ENCODE peak calls at places on chromosomes 6 and 20, in four cellular contexts. Y, J, O and R are unnamed samples.

GRCh38 chr6:13296536-13296997 is 31.8 kb downstream of the TBC1D7 start:
- DNase-seq in Y (peak; percentile 13), J (no peak), O (no peak), R (no peak)

GRCh38 chr6:33383427-33384185 is 8.0 kb upstream of the KIFC1 start:
- DNase-seq in Y (no peak), J (no peak), O (no peak), R (no peak)

GRCh38 chr6:160973311-160973710 is 18.3 kb upstream of the MAP3K4 start:
- DNase-seq in Y (no peak), J (no peak), O (no peak), R (no peak)

GRCh38 chr20:16530201-16530681 is 43.0 kb downstream of the KIF16B start:
- DNase-seq in Y (no peak), J (peak; percentile 61), O (peak; percentile 80), R (no peak)

GRCh38 chr6:126015869-126016268 is 29.5 kb downstream of the TRMT11 start:
- DNase-seq in Y (no peak), J (no peak), O (peak; percentile 32), R (no peak)

GRCh38 chr6:15485875-15486274 is 177.0 kb downstream of the DTNBP1 start:
- DNase-seq in Y (no peak), J (peak; percentile 34), O (peak; percentile 36), R (no peak)

GRCh38 chr20:18979132-18979531 is 165.5 kb downstream of the SCP2D1 start:
- DNase-seq in Y (no peak), J (no peak), O (no peak), R (no peak)

GRCh38 chr20:51338692-51339440 is 203.7 kb downstream of the NFATC2 start:
- DNase-seq in Y (no peak), J (no peak), O (peak; percentile 33), R (no peak)

GRCh38 chr20:25005661-25006060 is 13.1 kb upstream of the APMAP start:
- DNase-seq in Y (no peak), J (no peak), O (no peak), R (no peak)

GRCh38 chr20:35146299-35146921 is 726 bp downstream of the EDEM2 start:
- DNase-seq in Y (peak; percentile 65), J (no peak), O (peak; percentile 47), R (no peak)

GRCh38 chr6:79079425-79080130 is 1.5 kb upstream of the PHIP start:
- DNase-seq in Y (peak; percentile 41), J (no peak), O (peak; percentile 3), R (no peak)

GRCh38 chr6:23174781-23175361 is 605.5 kb downstream of the HDGFL1 start:
- DNase-seq in Y (no peak), J (peak; percentile 3), O (peak; percentile 95), R (no peak)

GRCh38 chr6:160420969-160421556 is 72.9 kb downstream of the SLC22A3 start:
- DNase-seq in Y (no peak), J (no peak), O (no peak), R (no peak)

GRCh38 chr6:133854633-133855598 is 34.0 kb upstream of the TCF21 start:
- DNase-seq in Y (peak; percentile 66), J (peak; percentile 25), O (no peak), R (no peak)

GRCh38 chr6:13259393-13259792 is 68.9 kb downstream of the TBC1D7 start:
- DNase-seq in Y (no peak), J (no peak), O (no peak), R (no peak)

GRCh38 chr6:90202156-90202555 is 94.5 kb downstream of the BACH2 start:
- DNase-seq in Y (no peak), J (no peak), O (no peak), R (no peak)

GRCh38 chr6:7993952-7994351 is 70.2 kb downstream of the BLOC1S5 start:
- DNase-seq in Y (no peak), J (no peak), O (peak; percentile 27), R (no peak)

GRCh38 chr6:127946388-127946787 is 45.5 kb upstream of the THEMIS start:
- DNase-seq in Y (no peak), J (no peak), O (no peak), R (no peak)

GRCh38 chr6:99993533-99994251 is at the start of gene MCHR2:
- DNase-seq in Y (peak; percentile 53), J (no peak), O (no peak), R (no peak)

GRCh38 chr6:156780962-156781705 is 4.0 kb downstream of the ARID1B start:
- DNase-seq in Y (no peak), J (no peak), O (no peak), R (no peak)
- H3K4me1 ChIP-seq in Y (peaks cover 45% of the 10 kb centered on the region), J (peaks cover 34% of the 10 kb centered on the region), O (peaks cover 22% of the 10 kb centered on the region), R (peaks cover 52% of the 10 kb centered on the region)

DNA sequence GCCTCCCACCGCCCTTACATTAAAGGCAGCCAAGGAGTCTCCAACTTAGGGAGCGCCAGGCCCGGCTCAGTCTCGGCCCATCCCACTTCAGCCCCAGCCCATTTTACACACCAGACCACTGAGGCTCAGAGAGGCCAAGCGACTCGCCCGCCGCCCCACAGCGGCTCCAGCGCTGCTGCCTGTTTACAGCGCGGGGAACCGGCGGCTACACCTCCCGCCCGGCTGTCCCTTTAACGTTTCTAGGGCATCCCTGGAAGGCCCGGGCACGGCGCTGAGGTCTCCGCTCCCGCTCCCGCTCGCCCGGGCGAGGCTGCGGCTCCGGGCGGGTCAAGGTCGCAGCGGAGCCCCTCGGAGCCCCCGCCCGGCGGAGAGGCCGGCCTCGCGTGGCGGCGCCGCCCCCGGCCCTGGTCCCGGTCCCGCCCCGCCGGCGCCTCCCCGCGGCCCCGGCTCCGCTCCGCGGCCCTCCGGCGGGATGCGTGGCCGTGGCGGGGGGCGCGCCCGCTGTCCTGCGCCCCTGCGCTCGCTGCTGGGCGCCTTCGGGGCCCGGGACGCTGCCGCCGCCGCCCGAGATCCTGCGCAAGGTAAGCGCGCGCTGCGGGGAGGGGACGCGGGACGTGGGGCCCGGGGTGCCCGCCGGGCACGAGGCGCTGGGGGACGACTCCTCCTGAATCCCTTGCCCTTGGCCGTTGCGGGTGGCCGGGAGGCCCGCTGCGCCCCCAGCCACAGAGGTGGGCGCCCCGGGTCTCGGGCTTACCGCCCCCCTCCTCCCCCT is 27.1 kb upstream of the PHACTR3 start:
- DNase-seq in Y (peak; percentile 27), J (no peak), O (no peak), R (no peak)
- H3K4me3 ChIP-seq in Y (peak overlapping the region; percentile 39), J (no peak overlapping the region), O (no peak overlapping the region), R (no peak overlapping the region)

GRCh38 chr6:36210157-36210556 is 13.6 kb downstream of the BRPF3 start:
- DNase-seq in Y (no peak), J (no peak), O (no peak), R (no peak)
- H3K36me3 ChIP-seq in Y (peaks cover 6% of the 10 kb centered on the region), J (peaks cover 63% of the 10 kb centered on the region), O (peaks cover 62% of the 10 kb centered on the region), R (peaks cover 74% of the 10 kb centered on the region)

GRCh38 chr20:37804584-37805566 is 98.1 kb upstream of the VSTM2L start:
- DNase-seq in Y (no peak), J (no peak), O (no peak), R (no peak)

GRCh38 chr20:37807491-37807890 is 95.4 kb upstream of the VSTM2L start:
- DNase-seq in Y (no peak), J (no peak), O (no peak), R (no peak)

GRCh38 chr20:37801921-37802320 is 101.0 kb upstream of the VSTM2L start:
- DNase-seq in Y (no peak), J (no peak), O (peak; percentile 31), R (no peak)

GRCh38 chr20:37800618-37801017 is 102.3 kb upstream of the VSTM2L start:
- DNase-seq in Y (no peak), J (no peak), O (no peak), R (no peak)

GRCh38 chr20:37803476-37804307 is 99.2 kb upstream of the VSTM2L start:
- DNase-seq in Y (no peak), J (no peak), O (no peak), R (no peak)
- H3K4me1 ChIP-seq in Y (peaks cover 15% of the 10 kb centered on the region), J (no peaks in the 10 kb centered on the region), O (peaks cover 4% of the 10 kb centered on the region), R (no peaks in the 10 kb centered on the region)

GRCh38 chr20:41671143-41671542 is 53.0 kb upstream of the CHD6 start:
- DNase-seq in Y (no peak), J (no peak), O (no peak), R (no peak)

GRCh38 chr20:41670631-41671030 is 52.5 kb upstream of the CHD6 start:
- DNase-seq in Y (no peak), J (no peak), O (no peak), R (no peak)

GRCh38 chr20:41669708-41670263 is 51.6 kb upstream of the CHD6 start:
- DNase-seq in Y (no peak), J (peak; percentile 7), O (no peak), R (no peak)

GRCh38 chr20:41668057-41668749 is 50.0 kb upstream of the CHD6 start:
- DNase-seq in Y (no peak), J (no peak), O (no peak), R (no peak)

DNA sequence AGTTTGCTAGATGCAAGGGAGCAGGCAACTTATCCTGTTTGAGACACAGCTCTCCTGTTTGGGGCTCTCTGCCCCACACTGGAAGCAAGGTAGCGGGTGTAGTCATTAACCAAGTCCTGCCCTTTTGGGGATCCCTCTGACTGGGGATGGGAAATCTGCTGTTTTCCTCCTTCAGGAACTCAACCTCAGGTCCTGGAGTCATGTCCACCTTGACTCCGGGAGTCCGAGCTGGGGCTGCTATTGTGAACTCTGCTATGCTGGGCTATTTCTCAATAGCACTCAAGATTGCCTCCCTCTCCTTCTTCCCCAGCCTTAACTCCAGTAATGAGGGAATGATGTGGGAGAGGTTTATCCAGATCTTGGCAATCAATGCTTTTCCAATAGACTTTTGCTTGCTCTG is 54.1 kb upstream of the CHD6 start:
- DNase-seq in Y (no peak), J (no peak), O (no peak), R (no peak)
- H3K4me3 ChIP-seq in Y (no peak overlapping the region), J (no peak overlapping the region), O (no peak overlapping the region), R (no peak overlapping the region)

DNA sequence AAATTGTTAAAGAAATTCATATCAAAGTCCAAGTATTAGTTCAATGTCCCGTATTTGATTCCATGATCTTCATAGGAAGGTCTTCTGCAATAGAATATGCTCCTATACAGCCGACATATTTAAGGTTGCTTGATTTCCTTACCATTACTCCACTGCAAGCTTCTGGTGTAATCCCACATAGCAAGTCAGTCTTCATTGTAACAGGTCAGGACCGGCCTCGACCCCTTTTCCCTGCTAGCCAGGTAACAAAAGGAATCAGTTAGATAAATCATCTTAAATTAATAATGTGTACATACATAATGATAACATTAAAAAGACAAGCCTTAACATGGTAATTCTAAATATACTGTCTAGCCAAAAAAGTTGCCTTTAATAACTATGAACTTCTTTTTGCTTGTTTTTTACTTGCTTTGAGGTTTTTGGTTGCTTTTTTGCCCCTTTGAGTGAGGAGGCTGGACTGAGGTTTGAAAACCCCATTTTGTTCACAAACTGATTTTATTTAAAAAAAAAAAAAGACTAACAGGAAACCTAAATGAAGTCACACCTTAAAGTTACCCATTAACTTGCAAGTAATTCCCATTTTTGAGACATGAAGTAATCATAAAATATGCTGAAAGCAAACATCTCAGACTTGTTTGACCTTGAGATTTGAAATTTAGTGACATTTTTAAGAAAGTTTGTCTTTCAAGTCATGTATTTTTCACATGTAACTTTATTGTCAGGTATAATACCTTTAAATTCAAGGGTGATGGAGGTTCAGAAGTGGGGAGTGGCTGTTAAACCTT is 19.2 kb upstream of the SNX14 start:
- DNase-seq in Y (no peak), J (no peak), O (no peak), R (no peak)
- H3K36me3 ChIP-seq in Y (peaks cover 65% of the 10 kb centered on the region), J (peaks cover 47% of the 10 kb centered on the region), O (peaks cover 85% of the 10 kb centered on the region), R (peaks cover 58% of the 10 kb centered on the region)